ENCODE peak calls at places on chromosomes 12 and 14, in seven cellular contexts. G, L, T, D, Q, H and B are unnamed samples.

GRCh38 chr14:70822706-70823185 is 13.4 kb upstream of the MAP3K9 start:
- DNase-seq in Q (peak), L (no peak), H (peak), T (no peak), G (no peak), D (no peak), B (no peak)

GRCh38 chr14:23638414-23639047 is 2.4 kb downstream of the DHRS2 start:
- DNase-seq in Q (no peak), D (no peak), G (no peak), T (no peak), H (no peak), L (no peak), B (no peak)

GRCh38 chr12:94147991-94148840 is at the start of gene PLXNC1:
- DNase-seq in T (peak), L (no peak), H (peak), D (peak), Q (peak), G (peak), B (no peak)

GRCh38 chr14:63891148-63891964 is 38.6 kb downstream of the SYNE2 start:
- DNase-seq in Q (no peak), G (no peak), T (no peak), H (no peak), D (no peak), L (no peak), B (no peak)

GRCh38 chr12:3436496-3437060 is 54.4 kb upstream of the PRMT8 start:
- DNase-seq in G (no peak), Q (no peak), T (no peak), H (no peak), D (no peak), L (no peak), B (no peak)

GRCh38 chr14:75578786-75579781 is 664 bp downstream of the FLVCR2 start:
- DNase-seq in D (no peak), T (no peak), Q (peak), L (peak), H (no peak), G (no peak), B (no peak)

GRCh38 chr14:71891970-71892369 is 40.3 kb upstream of the RGS6 start:
- DNase-seq in Q (no peak), G (no peak), L (no peak), D (no peak), T (no peak), H (peak), B (no peak)

GRCh38 chr14:74642011-74642410 is 30.0 kb upstream of the LTBP2 start:
- DNase-seq in G (no peak), D (no peak), Q (no peak), H (no peak), L (no peak), T (no peak), B (no peak)

GRCh38 chr12:27551172-27551840 is 27.3 kb downstream of the PPFIBP1 start:
- DNase-seq in L (no peak), G (no peak), T (no peak), D (no peak), H (no peak), Q (no peak), B (no peak)

GRCh38 chr12:49615725-49616124 is 7.6 kb upstream of the PRPF40B start:
- DNase-seq in G (no peak), H (peak), L (peak), T (no peak), Q (no peak), D (no peak), B (no peak)

GRCh38 chr12:6934110-6934509 is 6.4 kb downstream of the ATN1 start:
- DNase-seq in L (peak), D (no peak), G (no peak), Q (peak), T (no peak), H (peak), B (no peak)

GRCh38 chr12:126347421-126347820 is 1282.2 kb downstream of the AACS start:
- DNase-seq in H (no peak), Q (no peak), D (no peak), L (no peak), T (no peak), G (no peak), B (no peak)

GRCh38 chr12:34297126-34297789 is 275.0 kb downstream of the ALG10 start:
- DNase-seq in Q (peak), T (no peak), L (no peak), D (no peak), G (no peak), H (no peak), B (no peak)

GRCh38 chr14:51539571-51540037 is 112.1 kb upstream of the FRMD6 start:
- DNase-seq in G (no peak), D (no peak), H (peak), L (peak), Q (no peak), T (no peak), B (peak)

GRCh38 chr12:13371797-13372196 is 175.3 kb downstream of the EMP1 start:
- DNase-seq in T (no peak), G (no peak), Q (no peak), L (no peak), H (no peak), D (no peak), B (no peak)

GRCh38 chr12:110245278-110245868 is 35.7 kb upstream of the ATP2A2 start:
- DNase-seq in Q (peak), L (no peak), T (no peak), D (peak), G (peak), H (no peak), B (no peak)